ENCODE peak calls at places on chromosome 3, in eight cellular contexts. L, T, S, Y, V, D, C and K are unnamed samples.

GRCh38 chr3:171284308-171285075 is 175.7 kb downstream of the TNIK start:
- DNase-seq in L (peak; percentile 98), T (peak; percentile 88), S (peak; percentile 94), Y (no peak), V (peak; percentile 80), D (no peak), C (peak; percentile 98), K (peak; percentile 94)

GRCh38 chr3:170642882-170643601 is 57.2 kb upstream of the SLC7A14 start:
- DNase-seq in L (no peak), T (no peak), S (no peak), Y (no peak), V (peak; percentile 36), D (no peak), C (no peak), K (no peak)

GRCh38 chr3:17055374-17056276 is 170.9 kb downstream of the PLCL2 start:
- DNase-seq in L (peak; percentile 86), T (no peak), S (no peak), Y (no peak), V (no peak), D (no peak), C (peak; percentile 65), K (no peak)

GRCh38 chr3:139302084-139302800 is 41.6 kb upstream of the MRPS22 start:
- DNase-seq in L (peak; percentile 99), T (peak; percentile 99), S (peak; percentile 98), Y (peak; percentile 39), V (no peak), D (no peak), C (peak; percentile 99), K (peak; percentile 99)

GRCh38 chr3:107962946-107963345 is 127.9 kb downstream of the CD47 start:
- DNase-seq in L (peak; percentile 78), T (no peak), S (peak; percentile 66), Y (no peak), V (no peak), D (no peak), C (peak; percentile 36), K (no peak)

GRCh38 chr3:39096775-39097174 is 10.7 kb downstream of the GORASP1 start:
- DNase-seq in L (peak; percentile 16), T (no peak), S (no peak), Y (peak; percentile 48), V (no peak), D (no peak), C (peak; percentile 21), K (peak; percentile 23)

GRCh38 chr3:72446406-72447058 is 401.7 kb downstream of the SHQ1 start:
- DNase-seq in L (peak; percentile 43), T (no peak), S (no peak), Y (no peak), V (no peak), D (no peak), C (peak; percentile 18), K (no peak)

GRCh38 chr3:196941846-196942225 is 492 bp downstream of the NCBP2 start:
- DNase-seq in L (no peak), T (no peak), S (peak; percentile 7), Y (no peak), V (peak; percentile 39), D (no peak), C (peak; percentile 51), K (peak; percentile 74)

GRCh38 chr3:55486101-55486856 is 827 bp downstream of the WNT5A start:
- DNase-seq in L (peak; percentile 83), T (no peak), S (no peak), Y (peak; percentile 78), V (no peak), D (no peak), C (peak; percentile 79), K (peak; percentile 92)

GRCh38 chr3:54045416-54045815 is 76.9 kb upstream of the CACNA2D3 start:
- DNase-seq in L (no peak), T (no peak), S (no peak), Y (no peak), V (no peak), D (no peak), C (no peak), K (no peak)

GRCh38 chr3:140931016-140931454 is 10.6 kb upstream of the SLC25A36 start:
- DNase-seq in L (peak; percentile 19), T (no peak), S (no peak), Y (no peak), V (no peak), D (no peak), C (no peak), K (no peak)

GRCh38 chr3:53097887-53098286 is 32.3 kb downstream of the RFT1 start:
- DNase-seq in L (no peak), T (no peak), S (no peak), Y (no peak), V (no peak), D (no peak), C (no peak), K (no peak)

GRCh38 chr3:108894981-108895380 is 58.7 kb downstream of the GUCA1C start:
- DNase-seq in L (no peak), T (no peak), S (no peak), Y (no peak), V (no peak), D (no peak), C (no peak), K (no peak)

GRCh38 chr3:5160926-5161858 is 26.3 kb upstream of the EDEM1 start:
- DNase-seq in L (peak; percentile 18), T (no peak), S (no peak), Y (no peak), V (no peak), D (no peak), C (no peak), K (no peak)

DNA sequence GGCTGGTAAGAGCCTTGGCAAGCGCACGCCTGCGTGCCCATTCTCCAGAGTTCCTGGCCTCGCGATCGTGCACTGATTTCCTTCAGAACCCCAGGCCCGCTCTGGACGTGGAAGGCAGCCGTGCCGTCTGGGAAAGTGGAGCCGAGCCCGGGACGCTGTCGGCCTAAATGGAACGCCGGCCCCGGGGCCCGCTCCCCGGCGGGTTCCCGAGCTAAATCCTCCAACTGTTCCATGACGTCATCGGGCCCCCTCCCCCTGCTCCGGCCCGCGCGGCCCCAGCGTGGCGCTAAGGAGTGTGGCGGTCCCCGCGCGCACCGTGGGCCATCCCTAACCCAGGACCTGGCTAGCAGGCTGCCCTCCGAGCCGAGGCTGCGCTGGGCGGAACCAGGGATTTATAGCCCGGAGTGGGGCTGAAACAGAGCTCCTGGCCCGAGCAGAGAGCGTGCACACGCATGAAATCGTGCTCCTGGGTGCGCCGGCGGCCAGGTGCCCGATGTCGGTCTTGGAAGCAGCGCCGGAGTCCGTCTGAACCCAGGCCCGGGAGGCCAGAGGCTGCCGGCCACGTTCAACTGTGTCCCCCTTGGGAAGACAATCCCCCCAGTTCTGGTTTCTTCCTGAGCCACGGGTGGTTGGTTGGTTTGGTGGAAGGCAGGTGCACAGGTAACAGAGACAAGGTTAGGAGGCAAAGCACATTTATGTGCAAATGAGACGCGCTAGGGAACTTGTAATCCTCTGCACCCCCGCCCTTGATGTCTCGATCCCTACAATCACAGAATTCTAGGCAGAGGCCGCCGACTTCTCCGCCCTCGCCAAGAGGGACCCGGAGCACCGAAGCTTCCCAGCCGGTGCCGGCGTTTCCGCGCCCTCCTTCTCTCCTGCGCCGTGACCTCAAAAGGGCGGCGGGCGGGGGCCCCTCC is 84.9 kb upstream of the ETV5 start:
- DNase-seq in L (no peak), T (no peak), S (no peak), Y (peak; percentile 65), V (no peak), D (no peak), C (no peak), K (no peak)
- H3K4me3 ChIP-seq in L (no peak overlapping the region), T (no peak overlapping the region), S (peak overlapping the region; percentile 19), Y (peak overlapping the region; percentile 44), V (peak overlapping the region; percentile 15), D (peak overlapping the region; percentile 42), C (no peak overlapping the region), K (no peak overlapping the region)

GRCh38 chr3:120200836-120201235 is 84.2 kb downstream of the GPR156 start:
- DNase-seq in L (no peak), T (no peak), S (no peak), Y (no peak), V (no peak), D (no peak), C (no peak), K (no peak)

GRCh38 chr3:120196812-120197211 is 88.2 kb downstream of the GPR156 start:
- DNase-seq in L (no peak), T (no peak), S (no peak), Y (no peak), V (no peak), D (no peak), C (no peak), K (no peak)

GRCh38 chr3:120202363-120202762 is 82.7 kb downstream of the GPR156 start:
- DNase-seq in L (no peak), T (no peak), S (no peak), Y (no peak), V (no peak), D (no peak), C (no peak), K (no peak)

GRCh38 chr3:120196333-120196732 is 88.7 kb downstream of the GPR156 start:
- DNase-seq in L (no peak), T (no peak), S (no peak), Y (no peak), V (no peak), D (no peak), C (no peak), K (no peak)

DNA sequence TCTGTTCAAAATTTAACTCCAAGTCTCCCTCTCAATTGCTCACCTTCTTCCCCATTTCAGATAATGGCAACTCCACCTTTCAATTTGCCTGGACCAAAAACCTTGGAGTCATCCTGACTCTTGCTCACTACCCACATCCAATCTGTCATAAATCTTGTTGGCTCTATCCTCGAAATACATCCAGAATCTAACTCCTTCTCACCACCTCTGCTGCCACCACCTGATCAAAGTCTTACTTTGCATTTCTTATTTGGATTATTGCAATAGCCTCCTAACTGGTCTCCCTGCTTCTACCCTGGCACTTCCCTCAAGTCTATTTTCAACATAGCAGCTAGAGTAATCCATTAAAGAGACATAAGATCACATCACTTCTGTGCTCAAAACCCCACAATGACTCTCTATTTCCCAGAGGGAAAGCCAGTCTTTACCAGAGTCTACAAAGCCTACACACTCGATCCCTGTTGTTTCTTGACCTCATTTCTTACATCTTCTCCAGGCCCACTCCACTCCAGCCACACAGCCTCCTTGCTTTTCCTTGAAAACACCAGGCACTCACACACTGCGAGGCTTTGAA is 86.6 kb downstream of the GPR156 start:
- DNase-seq in L (peak; percentile 64), T (no peak), S (no peak), Y (no peak), V (no peak), D (no peak), C (peak; percentile 41), K (no peak)
- TF ChIP-seq CTCF in L (peak; percentile 22), T (peak; percentile 28), S (peak; percentile 44), Y (no peak), V (no peak), D (no peak), C (peak; percentile 45), K (no peak)

GRCh38 chr3:13161021-13161759 is 88.0 kb upstream of the IQSEC1 start:
- DNase-seq in L (no peak), T (no peak), S (no peak), Y (no peak), V (peak; percentile 13), D (no peak), C (no peak), K (no peak)
- H3K4me3 ChIP-seq in L (no peak overlapping the region), T (no peak overlapping the region), S (no peak overlapping the region), Y (no peak overlapping the region), V (no peak overlapping the region), D (no peak overlapping the region), C (no peak overlapping the region), K (no peak overlapping the region)

DNA sequence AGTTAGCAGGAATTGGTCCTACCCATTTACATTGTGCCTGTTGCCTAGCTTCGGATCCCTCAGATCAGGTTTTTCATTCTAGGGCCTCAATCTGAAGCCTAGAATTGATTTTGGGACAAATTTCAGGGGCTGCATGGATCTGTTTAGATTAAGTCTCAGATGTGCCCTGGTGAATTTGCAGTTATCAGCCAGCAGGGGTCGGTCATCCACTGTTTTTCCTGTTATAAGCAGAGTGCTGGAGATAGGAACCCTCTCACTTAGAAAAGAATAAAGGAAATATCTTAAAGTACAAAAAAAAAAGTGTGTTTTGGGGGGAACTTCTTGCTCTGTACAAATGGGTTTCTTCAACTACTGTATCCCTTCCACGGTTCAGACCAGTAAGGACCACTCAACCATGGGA is 212.5 kb downstream of the BCHE start:
- DNase-seq in L (peak; percentile 49), T (no peak), S (no peak), Y (no peak), V (no peak), D (no peak), C (peak; percentile 50), K (no peak)
- TF ChIP-seq CTCF in L (peak; percentile 69), T (no peak), S (peak; percentile 55), Y (no peak), V (no peak), D (no peak), C (peak; percentile 63), K (peak; percentile 29)